ENCODE peak calls at places on chromosome 13, in eight cellular contexts. One of them, this sample, is unnamed.

GRCh38 chr13:95463516-95463915 is 89.0 kb upstream of the CLDN10 start:
- DNase-seq in AG04449: no peak
- DNase-seq in heart right ventricle: no peak
- DNase-seq in fibroblast of mammary gland: peak; percentile 28
- DNase-seq in lower leg skin: no peak
- DNase-seq in mucosa of descending colon: no peak
- DNase-seq in fibroblast of pulmonary artery: peak; percentile 16
- DNase-seq in brain microvascular endothelial cell: no peak
- DNase-seq in this sample: no peak

GRCh38 chr13:33940898-33941297 is 122.9 kb downstream of the RFC3 start:
- DNase-seq in fibroblast of mammary gland: peak; percentile 54
- DNase-seq in fibroblast of pulmonary artery: peak; percentile 4
- DNase-seq in brain microvascular endothelial cell: no peak
- DNase-seq in AG04449: no peak
- DNase-seq in lower leg skin: no peak
- DNase-seq in heart right ventricle: no peak
- DNase-seq in mucosa of descending colon: no peak
- DNase-seq in this sample: no peak

GRCh38 chr13:95233026-95233635 is 68.1 kb downstream of the ABCC4 start:
- DNase-seq in brain microvascular endothelial cell: no peak
- DNase-seq in AG04449: no peak
- DNase-seq in lower leg skin: no peak
- DNase-seq in fibroblast of mammary gland: peak; percentile 15
- DNase-seq in mucosa of descending colon: no peak
- DNase-seq in heart right ventricle: no peak
- DNase-seq in fibroblast of pulmonary artery: no peak
- DNase-seq in this sample: no peak

GRCh38 chr13:95438297-95438696 is 114.2 kb upstream of the CLDN10 start:
- DNase-seq in brain microvascular endothelial cell: no peak
- DNase-seq in fibroblast of pulmonary artery: peak; percentile 42
- DNase-seq in mucosa of descending colon: no peak
- DNase-seq in AG04449: no peak
- DNase-seq in lower leg skin: no peak
- DNase-seq in fibroblast of mammary gland: no peak
- DNase-seq in heart right ventricle: no peak
- DNase-seq in this sample: no peak

GRCh38 chr13:92727118-92727517 is 499.5 kb upstream of the GPC6 start:
- DNase-seq in mucosa of descending colon: no peak
- DNase-seq in fibroblast of mammary gland: peak; percentile 5
- DNase-seq in lower leg skin: no peak
- DNase-seq in brain microvascular endothelial cell: no peak
- DNase-seq in heart right ventricle: no peak
- DNase-seq in fibroblast of pulmonary artery: no peak
- DNase-seq in AG04449: no peak
- DNase-seq in this sample: no peak

GRCh38 chr13:32432856-32433255 is 4.9 kb upstream of the N4BP2L1 start:
- DNase-seq in brain microvascular endothelial cell: no peak
- DNase-seq in fibroblast of pulmonary artery: no peak
- DNase-seq in lower leg skin: no peak
- DNase-seq in mucosa of descending colon: no peak
- DNase-seq in heart right ventricle: no peak
- DNase-seq in AG04449: no peak
- DNase-seq in fibroblast of mammary gland: no peak
- DNase-seq in this sample: no peak

GRCh38 chr13:111210488-111210887 is 95.4 kb downstream of the ARHGEF7 start:
- DNase-seq in lower leg skin: no peak
- DNase-seq in AG04449: peak; percentile 74
- DNase-seq in fibroblast of mammary gland: peak; percentile 76
- DNase-seq in fibroblast of pulmonary artery: peak; percentile 83
- DNase-seq in brain microvascular endothelial cell: peak; percentile 88
- DNase-seq in mucosa of descending colon: no peak
- DNase-seq in heart right ventricle: peak; percentile 51
- DNase-seq in this sample: no peak

GRCh38 chr13:76425930-76426329 is 460.3 kb downstream of the KCTD12 start:
- DNase-seq in mucosa of descending colon: peak; percentile 3
- DNase-seq in lower leg skin: no peak
- DNase-seq in AG04449: no peak
- DNase-seq in heart right ventricle: no peak
- DNase-seq in brain microvascular endothelial cell: peak; percentile 34
- DNase-seq in fibroblast of pulmonary artery: peak; percentile 89
- DNase-seq in fibroblast of mammary gland: peak; percentile 95
- DNase-seq in this sample: peak; percentile 58

GRCh38 chr13:64753606-64754005 is 2476.5 kb downstream of the PCDH9 start:
- DNase-seq in brain microvascular endothelial cell: no peak
- DNase-seq in fibroblast of pulmonary artery: peak; percentile 24
- DNase-seq in fibroblast of mammary gland: peak; percentile 6
- DNase-seq in mucosa of descending colon: no peak
- DNase-seq in heart right ventricle: no peak
- DNase-seq in AG04449: no peak
- DNase-seq in lower leg skin: no peak
- DNase-seq in this sample: no peak

GRCh38 chr13:32267836-32268439 is 47.2 kb downstream of the ZAR1L start:
- DNase-seq in mucosa of descending colon: peak; percentile 74
- DNase-seq in fibroblast of pulmonary artery: no peak
- DNase-seq in fibroblast of mammary gland: no peak
- DNase-seq in heart right ventricle: no peak
- DNase-seq in AG04449: no peak
- DNase-seq in lower leg skin: no peak
- DNase-seq in brain microvascular endothelial cell: no peak
- DNase-seq in this sample: no peak

GRCh38 chr13:38888309-38888708 is 102.3 kb downstream of the STOML3 start:
- DNase-seq in brain microvascular endothelial cell: peak; percentile 78
- DNase-seq in fibroblast of mammary gland: peak; percentile 84
- DNase-seq in lower leg skin: no peak
- DNase-seq in fibroblast of pulmonary artery: no peak
- DNase-seq in AG04449: no peak
- DNase-seq in mucosa of descending colon: no peak
- DNase-seq in heart right ventricle: no peak
- DNase-seq in this sample: no peak

GRCh38 chr13:60165391-60166099 is 1.8 kb upstream of the DIAPH3 start:
- DNase-seq in mucosa of descending colon: no peak
- DNase-seq in heart right ventricle: no peak
- DNase-seq in lower leg skin: no peak
- DNase-seq in fibroblast of mammary gland: no peak
- DNase-seq in brain microvascular endothelial cell: no peak
- DNase-seq in AG04449: no peak
- DNase-seq in fibroblast of pulmonary artery: peak; percentile 76
- DNase-seq in this sample: no peak

GRCh38 chr13:60164490-60164889 is 762 bp upstream of the DIAPH3 start:
- DNase-seq in brain microvascular endothelial cell: no peak
- DNase-seq in mucosa of descending colon: peak; percentile 14
- DNase-seq in AG04449: no peak
- DNase-seq in fibroblast of mammary gland: no peak
- DNase-seq in heart right ventricle: no peak
- DNase-seq in fibroblast of pulmonary artery: peak; percentile 36
- DNase-seq in lower leg skin: no peak
- DNase-seq in this sample: no peak

GRCh38 chr13:60158321-60158801 is 5.4 kb downstream of the DIAPH3 start:
- DNase-seq in mucosa of descending colon: no peak
- DNase-seq in lower leg skin: no peak
- DNase-seq in AG04449: no peak
- DNase-seq in fibroblast of pulmonary artery: no peak
- DNase-seq in heart right ventricle: no peak
- DNase-seq in brain microvascular endothelial cell: no peak
- DNase-seq in fibroblast of mammary gland: no peak
- DNase-seq in this sample: no peak

GRCh38 chr13:60163525-60164471 is at the start of gene DIAPH3:
- DNase-seq in lower leg skin: peak; percentile 99
- DNase-seq in fibroblast of mammary gland: peak; percentile 93
- DNase-seq in AG04449: peak; percentile 78
- DNase-seq in mucosa of descending colon: peak; percentile 97
- DNase-seq in brain microvascular endothelial cell: peak; percentile 96
- DNase-seq in fibroblast of pulmonary artery: peak; percentile 96
- DNase-seq in heart right ventricle: peak; percentile 97
- DNase-seq in this sample: peak; percentile 93

GRCh38 chr13:60162096-60162495 is 1.6 kb downstream of the DIAPH3 start:
- DNase-seq in brain microvascular endothelial cell: no peak
- DNase-seq in heart right ventricle: no peak
- DNase-seq in fibroblast of mammary gland: peak; percentile 5
- DNase-seq in AG04449: no peak
- DNase-seq in mucosa of descending colon: no peak
- DNase-seq in lower leg skin: no peak
- DNase-seq in fibroblast of pulmonary artery: no peak
- DNase-seq in this sample: no peak
- H3K4me3 ChIP-seq in brain microvascular endothelial cell: no peak overlapping the region
- H3K4me3 ChIP-seq in heart right ventricle: no peak overlapping the region
- H3K4me3 ChIP-seq in fibroblast of mammary gland: peak overlapping the region; percentile 94
- H3K4me3 ChIP-seq in AG04449: peak overlapping the region; percentile 92
- H3K4me3 ChIP-seq in mucosa of descending colon: no peak overlapping the region
- H3K4me3 ChIP-seq in lower leg skin: no peak overlapping the region
- H3K4me3 ChIP-seq in fibroblast of pulmonary artery: no peak overlapping the region
- H3K4me3 ChIP-seq in this sample: peak overlapping the region; percentile 9

DNA sequence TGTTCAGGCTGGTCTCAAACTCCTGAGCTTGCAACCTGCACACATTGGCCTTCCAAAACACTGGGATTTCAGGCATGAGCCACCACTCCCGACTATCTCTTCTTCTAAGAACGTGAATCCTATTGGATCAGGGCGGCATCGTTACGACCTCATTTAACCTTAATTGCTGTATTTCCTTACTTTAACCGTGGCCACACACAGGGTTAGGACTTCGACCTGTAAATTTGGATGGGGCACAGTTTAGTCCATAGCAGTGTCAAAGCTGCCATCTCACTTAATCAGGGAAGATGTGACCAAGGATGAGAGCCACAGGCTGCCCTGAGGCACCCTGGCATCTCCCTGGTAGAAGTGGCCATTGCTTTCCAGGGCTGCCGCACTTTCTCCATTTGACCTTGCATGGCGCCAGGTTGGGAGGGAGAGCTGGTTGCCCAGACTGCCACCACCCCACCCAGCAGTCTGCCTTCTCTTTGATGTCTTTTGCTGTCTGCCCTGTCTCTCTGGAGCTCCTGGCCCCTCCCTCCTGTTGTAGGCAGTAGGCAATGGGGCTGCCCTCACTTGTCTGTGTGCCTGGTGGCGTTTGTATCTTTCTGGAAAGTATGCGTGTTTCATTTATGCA is 141.3 kb upstream of the RNF113B start:
- DNase-seq in mucosa of descending colon: no peak
- DNase-seq in heart right ventricle: no peak
- DNase-seq in AG04449: no peak
- DNase-seq in brain microvascular endothelial cell: no peak
- DNase-seq in fibroblast of mammary gland: no peak
- DNase-seq in fibroblast of pulmonary artery: no peak
- DNase-seq in lower leg skin: no peak
- DNase-seq in this sample: no peak
- TF ChIP-seq CTCF in mucosa of descending colon: no peak
- TF ChIP-seq CTCF in heart right ventricle: no peak
- TF ChIP-seq CTCF in AG04449: no peak
- TF ChIP-seq CTCF in brain microvascular endothelial cell: no peak
- TF ChIP-seq CTCF in fibroblast of mammary gland: no peak
- TF ChIP-seq CTCF in fibroblast of pulmonary artery: no peak
- TF ChIP-seq CTCF in lower leg skin: no peak
- TF ChIP-seq CTCF in this sample: no peak

GRCh38 chr13:50845211-50845610 is 1.7 kb upstream of the DLEU7 start:
- DNase-seq in brain microvascular endothelial cell: no peak
- DNase-seq in heart right ventricle: no peak
- DNase-seq in AG04449: no peak
- DNase-seq in fibroblast of mammary gland: peak; percentile 7
- DNase-seq in fibroblast of pulmonary artery: no peak
- DNase-seq in mucosa of descending colon: no peak
- DNase-seq in lower leg skin: no peak
- DNase-seq in this sample: peak; percentile 3

GRCh38 chr13:50842711-50843255 is 709 bp downstream of the DLEU7 start:
- DNase-seq in mucosa of descending colon: no peak
- DNase-seq in fibroblast of pulmonary artery: no peak
- DNase-seq in AG04449: no peak
- DNase-seq in lower leg skin: no peak
- DNase-seq in fibroblast of mammary gland: no peak
- DNase-seq in heart right ventricle: peak; percentile 6
- DNase-seq in brain microvascular endothelial cell: no peak
- DNase-seq in this sample: no peak

GRCh38 chr13:50842246-50842645 is 1.2 kb downstream of the DLEU7 start:
- DNase-seq in heart right ventricle: no peak
- DNase-seq in lower leg skin: no peak
- DNase-seq in fibroblast of mammary gland: no peak
- DNase-seq in AG04449: no peak
- DNase-seq in mucosa of descending colon: no peak
- DNase-seq in brain microvascular endothelial cell: no peak
- DNase-seq in fibroblast of pulmonary artery: no peak
- DNase-seq in this sample: no peak

GRCh38 chr13:50844181-50844875 is 836 bp upstream of the DLEU7 start:
- DNase-seq in fibroblast of mammary gland: no peak
- DNase-seq in fibroblast of pulmonary artery: no peak
- DNase-seq in brain microvascular endothelial cell: no peak
- DNase-seq in mucosa of descending colon: no peak
- DNase-seq in heart right ventricle: no peak
- DNase-seq in lower leg skin: no peak
- DNase-seq in AG04449: no peak
- DNase-seq in this sample: no peak

DNA sequence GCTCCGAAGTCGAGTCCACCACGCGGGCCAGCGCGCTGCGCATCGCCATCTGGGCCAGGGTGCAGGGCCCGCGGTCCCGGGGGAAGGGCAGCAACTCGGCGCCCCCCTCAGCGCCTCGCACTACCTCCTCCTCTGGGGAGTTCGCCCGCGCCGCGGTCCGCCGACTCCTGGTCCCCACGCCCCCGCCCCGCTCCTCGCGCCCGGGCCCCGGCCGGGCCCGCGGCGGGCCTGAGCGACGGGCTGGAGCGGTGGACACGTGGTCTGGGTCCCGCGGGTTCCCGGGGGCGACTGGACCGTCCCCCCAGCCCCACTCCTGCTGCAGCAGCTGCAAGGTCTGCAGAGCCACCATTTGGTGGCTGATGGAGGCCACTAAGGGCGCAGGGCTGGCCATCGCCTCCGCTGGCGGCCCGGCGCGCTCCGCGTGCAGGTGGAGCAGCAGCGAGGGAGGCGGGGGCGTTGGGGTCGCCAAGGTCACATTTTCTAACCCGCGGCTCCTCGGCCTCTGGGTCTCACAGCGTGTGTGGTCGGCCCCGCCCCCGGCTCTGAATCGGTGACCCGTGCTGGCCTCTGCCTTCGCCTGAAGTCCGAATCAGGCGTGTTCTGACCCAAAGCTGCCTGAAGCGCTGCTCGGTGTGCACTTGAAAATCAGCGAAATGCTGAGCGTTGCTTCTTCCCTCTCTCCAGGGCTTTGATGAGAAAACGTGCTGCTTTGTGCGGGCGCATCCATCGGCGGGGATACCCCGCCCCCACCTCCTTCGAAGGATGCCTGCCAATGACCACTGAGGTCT is at the start of gene DLEU7:
- DNase-seq in AG04449: no peak
- DNase-seq in fibroblast of pulmonary artery: no peak
- DNase-seq in heart right ventricle: peak; percentile 10
- DNase-seq in fibroblast of mammary gland: no peak
- DNase-seq in mucosa of descending colon: no peak
- DNase-seq in lower leg skin: no peak
- DNase-seq in brain microvascular endothelial cell: no peak
- DNase-seq in this sample: no peak
- H3K4me3 ChIP-seq in AG04449: peak within 1 kb of the TSS; percentile 37
- H3K4me3 ChIP-seq in fibroblast of pulmonary artery: no peak within 1 kb of the TSS
- H3K4me3 ChIP-seq in heart right ventricle: peak within 1 kb of the TSS; percentile 29
- H3K4me3 ChIP-seq in fibroblast of mammary gland: no peak within 1 kb of the TSS
- H3K4me3 ChIP-seq in mucosa of descending colon: no peak within 1 kb of the TSS
- H3K4me3 ChIP-seq in lower leg skin: no peak within 1 kb of the TSS
- H3K4me3 ChIP-seq in brain microvascular endothelial cell: peak within 1 kb of the TSS; percentile 46
- H3K4me3 ChIP-seq in this sample: peak within 1 kb of the TSS; percentile 30

DNA sequence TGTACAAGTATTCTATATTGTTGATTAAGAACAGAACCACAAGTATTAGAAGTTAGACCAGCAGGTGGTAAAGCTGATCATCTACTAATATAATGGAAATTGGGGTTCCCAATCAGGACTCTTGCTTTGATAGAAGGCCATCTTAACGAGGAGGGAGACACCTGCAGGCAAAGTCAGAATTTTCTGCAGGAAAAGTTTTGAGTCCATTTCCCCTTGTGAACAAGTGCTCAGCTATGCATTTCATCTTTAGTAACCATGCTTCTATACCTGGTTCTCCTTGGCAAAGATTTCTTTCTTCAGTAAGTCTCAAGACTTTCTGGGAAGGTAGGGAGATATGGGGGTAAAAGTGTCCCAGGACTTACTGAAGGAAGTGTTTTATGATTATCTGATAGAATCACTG is 36.1 kb upstream of the USPL1 start:
- DNase-seq in AG04449: no peak
- DNase-seq in heart right ventricle: no peak
- DNase-seq in brain microvascular endothelial cell: no peak
- DNase-seq in fibroblast of pulmonary artery: peak; percentile 39
- DNase-seq in lower leg skin: no peak
- DNase-seq in mucosa of descending colon: peak; percentile 40
- DNase-seq in fibroblast of mammary gland: peak; percentile 37
- DNase-seq in this sample: no peak
- TF ChIP-seq CTCF in AG04449: no peak
- TF ChIP-seq CTCF in heart right ventricle: peak; percentile 33
- TF ChIP-seq CTCF in brain microvascular endothelial cell: peak; percentile 57
- TF ChIP-seq CTCF in fibroblast of pulmonary artery: peak; percentile 44
- TF ChIP-seq CTCF in lower leg skin: no peak
- TF ChIP-seq CTCF in mucosa of descending colon: no peak
- TF ChIP-seq CTCF in fibroblast of mammary gland: peak; percentile 38
- TF ChIP-seq CTCF in this sample: peak; percentile 43